ENCODE peak calls at places on chromosomes 7 and 10, in four cellular contexts. F is HepG2, N is H1, A is GM12878. H is an unnamed sample. For H3K9me3, the result is how much of the 10 kb centered on the place peaks cover.

GRCh38 chr10:97185326-97186058 is at the start of gene SLIT1:
- DNase-seq in F (no peak), N (peak), A (no peak), H (no peak)

GRCh38 chr10:79068203-79068561 is 584 bp upstream of the ZMIZ1 start:
- DNase-seq in F (no peak), N (no peak), A (no peak), H (no peak)

GRCh38 chr7:47482013-47482761 is 99.7 kb downstream of the TNS3 start:
- DNase-seq in F (no peak), N (no peak), A (no peak), H (no peak)

GRCh38 chr10:114363745-114364460 is 40.4 kb downstream of the AFAP1L2 start:
- DNase-seq in F (no peak), N (no peak), A (no peak), H (no peak)

GRCh38 chr10:107434854-107435253 is 270.3 kb upstream of the SORCS1 start:
- DNase-seq in F (no peak), N (no peak), A (no peak), H (no peak)

GRCh38 chr10:14439451-14440259 is 108.9 kb upstream of the FRMD4A start:
- DNase-seq in F (no peak), N (no peak), A (no peak), H (no peak)

GRCh38 chr10:104049497-104050250 is 36.0 kb downstream of the COL17A1 start:
- DNase-seq in F (no peak), N (no peak), A (no peak), H (no peak)

GRCh38 chr7:108459922-108460551 is 3.8 kb upstream of the NRCAM start:
- DNase-seq in F (peak), N (no peak), A (no peak), H (no peak)

GRCh38 chr10:113854757-113855626 is 531 bp downstream of the NHLRC2 start:
- DNase-seq in F (peak), N (peak), A (no peak), H (peak)

GRCh38 chr7:18590744-18591340 is 95.3 kb downstream of the HDAC9 start:
- DNase-seq in F (peak), N (no peak), A (no peak), H (no peak)

GRCh38 chr10:113454341-113455061 is 98.4 kb upstream of the HABP2 start:
- DNase-seq in F (peak), N (peak), A (no peak), H (peak)

GRCh38 chr10:99982728-99983127 is 27.0 kb downstream of the DNMBP start:
- DNase-seq in F (no peak), N (no peak), A (no peak), H (no peak)

GRCh38 chr10:101562231-101562630 is 25.8 kb downstream of the POLL start:
- DNase-seq in F (no peak), N (no peak), A (no peak), H (no peak)

GRCh38 chr10:131312261-131312801 is 810 bp upstream of the TCERG1L start:
- DNase-seq in F (no peak), N (peak), A (no peak), H (peak)

GRCh38 chr7:70776627-70777101 is 355.3 kb upstream of the GALNT17 start:
- DNase-seq in F (no peak), N (no peak), A (peak), H (no peak)

GRCh38 chr7:87058739-87059524 is 522 bp downstream of the ELAPOR2 start:
- DNase-seq in F (no peak), N (no peak), A (no peak), H (no peak)

GRCh38 chr7:130365511-130366441 is 14.5 kb upstream of the CPA1 start:
- DNase-seq in F (no peak), N (no peak), A (peak), H (peak)

GRCh38 chr7:46011501-46011900 is 90.4 kb upstream of the IGFBP3 start:
- DNase-seq in F (no peak), N (no peak), A (no peak), H (no peak)

GRCh38 chr10:8594711-8595110 is 540.2 kb downstream of the GATA3 start:
- DNase-seq in F (no peak), N (no peak), A (no peak), H (no peak)

GRCh38 chr10:127279334-127279774 is 83.0 kb upstream of the INSYN2A start:
- DNase-seq in F (peak), N (no peak), A (no peak), H (no peak)

GRCh38 chr10:70726909-70727495 is 54.7 kb downstream of the ADAMTS14 start:
- DNase-seq in F (no peak), N (no peak), A (no peak), H (no peak)

GRCh38 chr10:60170250-60170649 is 219.4 kb downstream of the ANK3 start:
- DNase-seq in F (no peak), N (no peak), A (no peak), H (no peak)

GRCh38 chr7:27110977-27111752 is 8.7 kb upstream of the HOXA2 start:
- DNase-seq in F (no peak), N (no peak), A (no peak), H (no peak)

GRCh38 chr7:9937944-9938631 is 1035.6 kb upstream of the PHF14 start:
- DNase-seq in F (no peak), N (no peak), A (no peak), H (no peak)

GRCh38 chr10:61028861-61029361 is 84.9 kb upstream of the RHOBTB1 start:
- DNase-seq in F (peak), N (no peak), A (no peak), H (no peak)

DNA sequence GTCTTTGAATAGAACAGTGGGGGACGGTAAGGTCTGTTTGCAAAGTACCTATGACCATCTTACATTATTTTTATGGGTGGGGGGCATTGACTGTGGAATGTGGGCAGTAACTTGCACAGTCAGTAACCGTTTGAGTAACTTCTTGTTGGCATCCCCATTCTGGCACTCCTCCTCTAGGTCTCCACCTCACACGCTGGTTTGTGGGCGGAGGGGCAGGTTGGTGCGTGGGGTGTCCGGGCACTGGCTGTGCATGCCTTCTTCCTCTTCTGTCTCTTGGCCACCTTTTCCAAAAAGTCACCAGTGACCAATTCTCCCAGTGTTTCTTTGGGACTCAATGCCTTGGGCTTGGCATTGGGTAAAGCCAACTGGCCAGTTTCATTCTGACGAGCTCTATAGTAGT is 43.6 kb downstream of the DNAJB6 start:
- DNase-seq in F (no peak), N (no peak), A (no peak), H (no peak)
- H3K9ac ChIP-seq in F (no peak), N (no peak), A (no peak), H (no peak)

GRCh38 chr10:110409488-110409887 is 88.2 kb upstream of the DUSP5 start:
- DNase-seq in F (no peak), N (no peak), A (no peak), H (no peak)

GRCh38 chr10:110408943-110409342 is 88.8 kb upstream of the DUSP5 start:
- DNase-seq in F (no peak), N (no peak), A (no peak), H (no peak)

GRCh38 chr10:110411047-110411410 is 86.7 kb upstream of the DUSP5 start:
- DNase-seq in F (no peak), N (no peak), A (no peak), H (no peak)

GRCh38 chr10:110410329-110411046 is 87.2 kb upstream of the DUSP5 start:
- DNase-seq in F (peak), N (no peak), A (no peak), H (no peak)

GRCh38 chr10:110409926-110410325 is 87.8 kb upstream of the DUSP5 start:
- DNase-seq in F (no peak), N (no peak), A (no peak), H (no peak)
- TF ChIP-seq SUZ12 in F (no peak), N (no peak), A (no peak), H (no peak)

GRCh38 chr7:57651006-57651405 is 201.0 kb downstream of the ZNF716 start:
- DNase-seq in F (no peak), N (no peak), A (no peak), H (no peak)

DNA sequence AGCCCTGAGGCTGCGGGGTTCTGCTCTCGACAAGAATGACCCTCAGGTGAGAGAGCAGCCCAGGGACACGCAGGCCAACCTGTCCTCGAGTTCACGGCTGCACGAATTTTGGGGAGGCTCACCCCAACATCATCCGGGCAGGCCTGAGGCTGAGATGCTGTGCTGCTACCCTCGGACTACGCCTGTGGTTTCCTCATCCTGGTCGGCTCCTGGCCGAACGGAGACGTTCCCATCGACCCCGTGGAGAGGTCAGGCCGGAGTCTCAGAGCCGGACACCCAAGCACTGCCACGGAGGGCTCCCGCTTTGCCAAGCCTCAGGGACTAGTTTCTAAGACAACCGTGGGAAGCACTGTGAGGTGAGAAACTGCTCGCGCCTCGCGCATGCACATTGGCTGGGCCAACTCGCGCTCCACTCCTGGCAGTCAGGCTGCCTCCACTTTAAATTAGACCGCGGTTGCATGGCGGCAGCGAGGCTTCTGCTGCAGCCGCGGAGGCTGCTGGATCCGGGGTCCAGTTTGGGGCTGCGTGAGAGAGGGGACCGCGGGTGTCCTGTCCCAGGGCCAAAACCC is 203.4 kb downstream of the ZNF716 start:
- DNase-seq in F (no peak), N (no peak), A (no peak), H (no peak)
- H3K9me3 ChIP-seq in F (half or more), N (half or more), A (under half), H (under half)

GRCh38 chr10:19654576-19654975 is 161.7 kb upstream of the PLXDC2 start:
- DNase-seq in F (no peak), N (no peak), A (no peak), H (no peak)
- H3K9ac ChIP-seq in F (no peak), N (no peak), A (no peak), H (no peak)

GRCh38 chr7:81159402-81159801 is 240.6 kb upstream of the SEMA3C start:
- DNase-seq in F (peak), N (no peak), A (no peak), H (no peak)

GRCh38 chr7:81155654-81156373 is 237.0 kb upstream of the SEMA3C start:
- DNase-seq in F (peak), N (no peak), A (no peak), H (no peak)

GRCh38 chr7:81150951-81151361 is 232.1 kb upstream of the SEMA3C start:
- DNase-seq in F (peak), N (no peak), A (no peak), H (no peak)

GRCh38 chr7:81158189-81158588 is 239.3 kb upstream of the SEMA3C start:
- DNase-seq in F (no peak), N (no peak), A (no peak), H (no peak)

GRCh38 chr7:81154565-81154964 is 235.7 kb upstream of the SEMA3C start:
- DNase-seq in F (peak), N (no peak), A (no peak), H (no peak)
- TF ChIP-seq SUZ12 in F (no peak), N (no peak), A (no peak), H (no peak)

H was measured in NT2/D1.